ENCODE peak calls at places on chromosomes 1 and 21, in nine cellular contexts. O is ELR; G is ACHN; U is midbrain; C is stimulated activated CD8-positive, alpha-beta memory T cell treated with anti-CD3 and anti-CD28 coated beads, Interleukin-4, amount 100 ng/mL, for 24 hours; R is T follicular helper cell; P is GM23248; L is IMR-90; X is upper lobe of left lung. N is an unnamed sample.
A peak's percentile ranks its signal among the peaks of the same experiment; 100 is the strongest.

GRCh38 chr1:155175927-155176371 is 2.3 kb downstream of the TRIM46 start:
- DNase-seq in O (no peak), G (peak; percentile 26), U (no peak), C (no peak), R (no peak), P (no peak), L (no peak), X (peak; percentile 41), N (no peak)

GRCh38 chr1:184311580-184311979 is 75.2 kb upstream of the C1orf21 start:
- DNase-seq in O (no peak), G (no peak), U (no peak), C (no peak), R (no peak), P (no peak), L (no peak), X (no peak), N (no peak)

GRCh38 chr1:201141418-201141817 is 12.9 kb downstream of the TMEM9 start:
- DNase-seq in O (no peak), G (no peak), U (no peak), C (no peak), R (no peak), P (no peak), L (no peak), X (no peak), N (no peak)

GRCh38 chr1:109959974-109960744 is 24.4 kb upstream of the AHCYL1 start:
- DNase-seq in O (peak; percentile 77), G (peak; percentile 22), U (no peak), C (no peak), R (no peak), P (peak; percentile 77), L (peak; percentile 78), X (no peak), N (no peak)

GRCh38 chr1:26582836-26583460 is 53.4 kb downstream of the RPS6KA1 start:
- DNase-seq in O (peak; percentile 86), G (peak; percentile 84), U (no peak), C (peak; percentile 71), R (no peak), P (peak; percentile 87), L (peak; percentile 76), X (no peak), N (no peak)

GRCh38 chr1:218369688-218370511 is 24.8 kb downstream of the TGFB2 start:
- DNase-seq in O (peak; percentile 74), G (no peak), U (no peak), C (no peak), R (no peak), P (peak; percentile 77), L (peak; percentile 86), X (no peak), N (no peak)

GRCh38 chr21:33024278-33025103 is 1.2 kb upstream of the OLIG2 start:
- DNase-seq in O (no peak), G (no peak), U (no peak), C (no peak), R (no peak), P (no peak), L (no peak), X (no peak), N (no peak)

GRCh38 chr1:226870323-226871046 is at the start of gene PSEN2:
- DNase-seq in O (peak; percentile 77), G (peak; percentile 76), U (peak; percentile 61), C (peak; percentile 58), R (peak; percentile 20), P (peak; percentile 82), L (peak; percentile 28), X (peak; percentile 97), N (peak; percentile 86)

GRCh38 chr1:245142171-245142798 is 12.5 kb upstream of the KIF26B start:
- DNase-seq in O (no peak), G (no peak), U (no peak), C (no peak), R (no peak), P (no peak), L (no peak), X (no peak), N (no peak)

GRCh38 chr1:240844466-240844865 is 232.5 kb upstream of the GREM2 start:
- DNase-seq in O (no peak), G (no peak), U (no peak), C (no peak), R (no peak), P (no peak), L (no peak), X (no peak), N (peak; percentile 64)

GRCh38 chr1:23648576-23648975 is 43.0 kb upstream of the RPL11 start:
- DNase-seq in O (no peak), G (no peak), U (no peak), C (no peak), R (no peak), P (no peak), L (no peak), X (no peak), N (no peak)

GRCh38 chr1:43536196-43536863 is 5.6 kb downstream of the PTPRF start:
- DNase-seq in O (no peak), G (no peak), U (no peak), C (no peak), R (no peak), P (no peak), L (no peak), X (peak; percentile 34), N (no peak)

GRCh38 chr1:10510520-10511493 is 36.1 kb downstream of the PEX14 start:
- DNase-seq in O (peak; percentile 94), G (peak; percentile 84), U (no peak), C (peak; percentile 63), R (peak; percentile 62), P (peak; percentile 98), L (peak; percentile 94), X (no peak), N (no peak)

GRCh38 chr1:160428655-160429054 is 28.3 kb downstream of the VANGL2 start:
- DNase-seq in O (peak; percentile 69), G (peak; percentile 58), U (peak; percentile 30), C (no peak), R (peak; percentile 10), P (peak; percentile 63), L (peak; percentile 47), X (no peak), N (peak; percentile 82)

GRCh38 chr1:17861685-17862084 is 106.6 kb downstream of the ACTL8 start:
- DNase-seq in O (no peak), G (peak; percentile 71), U (no peak), C (no peak), R (no peak), P (no peak), L (no peak), X (no peak), N (no peak)

GRCh38 chr21:38258803-38259485 is 2.2 kb downstream of the KCNJ15 start:
- DNase-seq in O (peak; percentile 36), G (peak; percentile 56), U (no peak), C (no peak), R (no peak), P (peak; percentile 56), L (peak; percentile 98), X (no peak), N (no peak)

GRCh38 chr1:229029644-229030235 is 241.2 kb upstream of the RAB4A start:
- DNase-seq in O (no peak), G (no peak), U (no peak), C (no peak), R (no peak), P (peak; percentile 44), L (no peak), X (no peak), N (no peak)

N was measured in cerebellum.